ENCODE peak calls at places on chromosomes 1 and 21, in four cellular contexts. L, C, O and H are unnamed samples. For H3K9me3, the result is how much of the 10 kb centered on the place peaks cover.

GRCh38 chr1:27382950-27383627 is at the start of gene CD164L2:
- DNase-seq in L (peak), C (peak), O (no peak), H (no peak)

GRCh38 chr1:7967206-7967605 is 5.7 kb downstream of the PARK7 start:
- DNase-seq in L (no peak), C (no peak), O (no peak), H (no peak)

GRCh38 chr1:55217226-55217996 is 2.2 kb upstream of the USP24 start:
- DNase-seq in L (peak), C (no peak), O (peak), H (no peak)

GRCh38 chr1:68975534-68975933 is 478.7 kb upstream of the DEPDC1 start:
- DNase-seq in L (peak), C (no peak), O (peak), H (no peak)

GRCh38 chr1:85398391-85399064 is 66.4 kb downstream of the DDAH1 start:
- DNase-seq in L (peak), C (no peak), O (peak), H (no peak)

GRCh38 chr1:204673909-204674701 is 11.4 kb downstream of the LRRN2 start:
- DNase-seq in L (no peak), C (no peak), O (peak), H (no peak)

GRCh38 chr1:26540346-26540745 is 10.8 kb downstream of the RPS6KA1 start:
- DNase-seq in L (no peak), C (no peak), O (no peak), H (no peak)

GRCh38 chr1:68490046-68490651 is 6.7 kb downstream of the DEPDC1 start:
- DNase-seq in L (no peak), C (no peak), O (no peak), H (no peak)

GRCh38 chr1:18927082-18927653 is 24.8 kb upstream of the ALDH4A1 start:
- DNase-seq in L (peak), C (no peak), O (no peak), H (peak)

GRCh38 chr1:209382701-209383100 is 200.8 kb upstream of the CAMK1G start:
- DNase-seq in L (no peak), C (no peak), O (no peak), H (no peak)

GRCh38 chr1:22104865-22105437 is 37.9 kb downstream of the WNT4 start:
- DNase-seq in L (no peak), C (no peak), O (no peak), H (peak)

GRCh38 chr1:3013371-3014038 is 7.8 kb upstream of the ACTRT2 start:
- DNase-seq in L (no peak), C (no peak), O (no peak), H (no peak)

GRCh38 chr1:186076006-186076405 is 299.0 kb downstream of the TPR start:
- DNase-seq in L (no peak), C (no peak), O (no peak), H (no peak)

GRCh38 chr21:41437754-41438153 is 11.7 kb downstream of the MX1 start:
- DNase-seq in L (no peak), C (no peak), O (no peak), H (no peak)

GRCh38 chr1:198845851-198846250 is 207.0 kb downstream of the PTPRC start:
- DNase-seq in L (no peak), C (no peak), O (no peak), H (no peak)

GRCh38 chr1:40668769-40669525 is 3.5 kb upstream of the RIMS3 start:
- DNase-seq in L (peak), C (peak), O (peak), H (peak)

GRCh38 chr1:231855966-231856365 is 229.4 kb downstream of the DISC1 start:
- DNase-seq in L (no peak), C (no peak), O (no peak), H (no peak)

GRCh38 chr1:183920651-183921050 is 115.7 kb downstream of the RGL1 start:
- DNase-seq in L (no peak), C (no peak), O (no peak), H (no peak)

GRCh38 chr1:59077739-59078503 is 219.0 kb upstream of the FGGY start:
- DNase-seq in L (no peak), C (no peak), O (no peak), H (peak)

GRCh38 chr1:180521474-180522203 is 19.3 kb upstream of the ACBD6 start:
- DNase-seq in L (peak), C (peak), O (peak), H (no peak)

GRCh38 chr1:63813829-63814277 is 40.0 kb downstream of the ROR1 start:
- DNase-seq in L (peak), C (no peak), O (peak), H (no peak)

GRCh38 chr21:46557919-46558392 is 46.9 kb downstream of the S100B start:
- DNase-seq in L (no peak), C (no peak), O (no peak), H (no peak)

GRCh38 chr21:34726627-34727337 is 58.0 kb downstream of the CLIC6 start:
- DNase-seq in L (peak), C (no peak), O (peak), H (peak)

GRCh38 chr21:32281531-32281930 is 2.7 kb upstream of the MIS18A start:
- DNase-seq in L (no peak), C (no peak), O (no peak), H (no peak)

GRCh38 chr1:204102029-204102611 is 29.2 kb downstream of the SOX13 start:
- DNase-seq in L (no peak), C (no peak), O (no peak), H (no peak)

GRCh38 chr1:173295995-173296394 is 88.9 kb upstream of the TNFSF4 start:
- DNase-seq in L (no peak), C (no peak), O (no peak), H (no peak)

GRCh38 chr1:167651161-167651693 is 21.2 kb downstream of the RCSD1 start:
- DNase-seq in L (no peak), C (no peak), O (no peak), H (no peak)

GRCh38 chr1:66444438-66445265 is 89.3 kb upstream of the SGIP1 start:
- DNase-seq in L (no peak), C (no peak), O (no peak), H (no peak)
- H3K9me3 ChIP-seq in L (under half), C (under half), O (under half), H (under half)

DNA sequence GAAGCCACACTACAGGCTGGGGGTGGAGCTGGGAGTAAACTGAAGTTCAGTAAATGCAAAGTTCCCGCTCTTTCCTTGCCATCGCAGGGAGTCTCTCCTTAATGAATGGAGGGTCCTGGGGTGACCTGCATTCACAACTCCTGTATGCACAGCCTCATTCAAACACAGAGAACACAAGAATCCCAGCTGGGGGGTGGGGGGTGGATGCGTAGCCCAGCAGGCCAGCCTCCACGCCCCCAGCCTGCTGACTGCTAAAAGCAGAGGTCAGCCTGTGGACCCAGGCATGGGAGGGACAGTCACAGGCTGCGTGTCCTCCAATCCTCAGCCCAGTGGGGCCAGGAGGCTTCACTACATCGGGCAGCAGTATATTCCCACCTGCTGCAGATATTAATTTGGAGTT is 263.1 kb downstream of the GRIK3 start:
- DNase-seq in L (no peak), C (no peak), O (no peak), H (no peak)
- TF ChIP-seq EZH2 in L (no peak), C (no peak), O (no peak), H (no peak)

GRCh38 chr21:8993284-8993942 is 1528.0 kb upstream of the TPTE start:
- DNase-seq in L (peak), C (no peak), O (peak), H (no peak)
- H3K9me3 ChIP-seq in L (under half), C (under half), O (under half), H (half or more)

DNA sequence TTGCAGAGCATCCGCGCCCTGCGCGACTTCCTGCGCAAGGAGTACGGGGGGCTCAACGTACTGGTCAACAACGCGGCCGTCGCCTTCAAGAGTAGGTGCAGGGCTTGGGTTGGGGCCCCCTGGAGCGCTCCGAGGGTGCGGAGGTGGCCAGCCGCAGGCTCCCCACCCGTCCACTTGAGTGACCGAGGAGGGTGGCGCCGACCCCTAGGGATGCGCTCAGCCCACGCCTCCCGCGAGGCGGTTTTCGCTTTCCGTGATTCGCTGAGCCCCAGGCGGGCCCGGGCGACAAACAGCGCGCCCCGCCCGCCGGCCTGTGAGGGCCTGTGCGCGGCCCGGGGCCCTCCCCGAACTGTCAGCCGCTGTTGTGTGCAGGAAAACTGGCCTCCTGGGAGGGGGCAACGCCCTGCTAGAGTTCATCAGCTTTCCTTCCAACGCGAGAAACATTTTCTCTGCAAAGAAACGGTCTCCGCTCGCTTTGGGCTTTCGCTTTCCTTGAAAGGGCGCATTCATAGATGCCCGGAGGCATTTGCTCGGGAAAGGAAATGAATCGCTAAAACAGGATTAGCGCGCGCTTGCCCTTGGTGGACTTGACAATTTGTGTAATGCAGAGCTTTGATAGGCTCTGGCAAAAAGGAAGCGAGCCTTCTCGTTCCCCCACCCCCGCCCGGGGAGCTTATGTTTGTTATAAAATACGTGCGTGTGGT is 664 bp downstream of the CBR3 start:
- DNase-seq in L (peak), C (peak), O (peak), H (peak)
- TF ChIP-seq EZH2 in L (no peak), C (no peak), O (no peak), H (no peak)

DNA sequence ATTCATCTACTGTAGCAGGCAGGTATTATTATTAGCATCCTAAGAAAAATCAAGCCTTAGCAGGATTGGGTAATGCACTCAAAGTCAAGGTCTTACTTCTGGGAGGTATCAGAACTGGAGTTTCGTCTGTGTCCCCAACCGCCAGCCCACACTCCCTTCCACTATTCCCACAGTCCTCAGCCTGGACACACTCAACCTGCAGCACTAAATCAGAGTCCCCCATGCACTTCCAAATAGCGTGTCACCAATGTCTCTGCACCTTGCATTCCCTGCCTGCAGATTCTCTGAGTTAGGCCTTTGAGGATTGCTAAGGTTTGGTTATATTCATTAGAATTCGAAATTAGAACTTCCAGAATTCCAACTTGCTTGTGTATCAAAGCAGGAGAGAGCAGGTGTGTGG is 3.9 kb downstream of the LYPD8 start:
- DNase-seq in L (no peak), C (no peak), O (no peak), H (no peak)
- H3K9me3 ChIP-seq in L (under half), C (under half), O (under half), H (under half)

GRCh38 chr1:155082941-155083541 is 4.4 kb downstream of the EFNA3 start:
- DNase-seq in L (peak), C (no peak), O (peak), H (no peak)
- TF ChIP-seq EZH2 in L (no peak), C (no peak), O (no peak), H (no peak)